ENCODE peak calls at places on chromosomes 7 and 10, in six cellular contexts. M, O, X, R, E and W are unnamed samples.

GRCh38 chr10:102507521-102507920 is 3.7 kb downstream of the SUFU start:
- DNase-seq in E (no peak), R (no peak), M (no peak), O (no peak), X (no peak), W (no peak)

GRCh38 chr10:5692476-5693358 is 8.1 kb downstream of the TASOR2 start:
- DNase-seq in M (no peak), R (peak; percentile 30), X (peak; percentile 76), O (no peak), E (peak; percentile 60), W (no peak)

GRCh38 chr7:126083014-126083413 is 1153.4 kb upstream of the POT1 start:
- DNase-seq in M (no peak), E (no peak), X (no peak), R (no peak), O (no peak), W (no peak)

GRCh38 chr10:6230335-6230734 is 27.6 kb downstream of the PFKFB3 start:
- DNase-seq in M (no peak), E (no peak), X (no peak), R (no peak), O (no peak), W (no peak)

GRCh38 chr10:85319826-85320225 is 991.4 kb downstream of the CCSER2 start:
- DNase-seq in X (no peak), O (no peak), E (no peak), M (no peak), R (peak; percentile 74), W (no peak)

GRCh38 chr10:132899054-132899750 is 43.2 kb downstream of the CFAP46 start:
- DNase-seq in R (peak; percentile 14), E (no peak), O (no peak), M (no peak), X (no peak), W (no peak)

GRCh38 chr10:5413012-5413938 is 918 bp downstream of the NET1 start:
- DNase-seq in O (no peak), X (peak; percentile 3), R (no peak), E (peak; percentile 14), M (peak; percentile 41), W (no peak)

GRCh38 chr7:83738436-83738835 is 89.5 kb upstream of the SEMA3E start:
- DNase-seq in X (no peak), O (no peak), M (no peak), R (no peak), E (no peak), W (no peak)

GRCh38 chr10:12689893-12690292 is 311.6 kb downstream of the CCDC3 start:
- DNase-seq in X (no peak), R (no peak), O (no peak), M (no peak), E (no peak), W (no peak)

GRCh38 chr7:158556721-158557440 is 30.7 kb downstream of the PTPRN2 start:
- DNase-seq in E (no peak), X (no peak), O (no peak), M (no peak), R (no peak), W (no peak)